ENCODE peak calls at places on chromosomes 16 and 17, in four cellular contexts. T is thyroid gland, F is spleen, O is esophagus muscularis mucosa. S is an unnamed sample. For H3K27me3, the result is how much of the 10 kb centered on the place peaks cover.

GRCh38 chr17:6654816-6655731 is 3.5 kb downstream of the C17orf100 start:
- DNase-seq in T (peak), F (peak), O (no peak), S (no peak)

GRCh38 chr16:79272141-79272577 is 328.4 kb downstream of the MAF start:
- DNase-seq in T (no peak), F (peak), O (no peak), S (no peak)

GRCh38 chr16:53154513-53154912 is 99.7 kb downstream of the CHD9 start:
- DNase-seq in T (no peak), F (no peak), O (no peak), S (no peak)

GRCh38 chr17:74512624-74513084 is 18.6 kb downstream of the CD300LB start:
- DNase-seq in T (no peak), F (no peak), O (peak), S (no peak)

GRCh38 chr17:62791235-62792121 is 16.6 kb downstream of the MARCHF10 start:
- DNase-seq in T (no peak), F (no peak), O (no peak), S (no peak)

GRCh38 chr16:50208460-50208931 is 55.4 kb downstream of the TENT4B start:
- DNase-seq in T (no peak), F (no peak), O (no peak), S (no peak)

GRCh38 chr17:58351710-58352017 is 337 bp downstream of the SUPT4H1 start:
- DNase-seq in T (no peak), F (no peak), O (no peak), S (no peak)

GRCh38 chr17:17201271-17201670 is 4.9 kb downstream of the PLD6 start:
- DNase-seq in T (no peak), F (no peak), O (no peak), S (no peak)

GRCh38 chr17:67488161-67488560 is 111.1 kb downstream of the PITPNC1 start:
- DNase-seq in T (no peak), F (no peak), O (no peak), S (no peak)

GRCh38 chr16:66275795-66276428 is 90.6 kb upstream of the CDH5 start:
- DNase-seq in T (peak), F (no peak), O (no peak), S (no peak)

GRCh38 chr17:60139438-60140285 is 10.1 kb upstream of the CA4 start:
- DNase-seq in T (peak), F (peak), O (no peak), S (no peak)

GRCh38 chr16:15899538-15900100 is 11.2 kb upstream of the CEP20 start:
- DNase-seq in T (peak), F (no peak), O (no peak), S (no peak)

GRCh38 chr17:13521784-13522183 is 79.9 kb downstream of the HS3ST3A1 start:
- DNase-seq in T (no peak), F (no peak), O (no peak), S (no peak)

DNA sequence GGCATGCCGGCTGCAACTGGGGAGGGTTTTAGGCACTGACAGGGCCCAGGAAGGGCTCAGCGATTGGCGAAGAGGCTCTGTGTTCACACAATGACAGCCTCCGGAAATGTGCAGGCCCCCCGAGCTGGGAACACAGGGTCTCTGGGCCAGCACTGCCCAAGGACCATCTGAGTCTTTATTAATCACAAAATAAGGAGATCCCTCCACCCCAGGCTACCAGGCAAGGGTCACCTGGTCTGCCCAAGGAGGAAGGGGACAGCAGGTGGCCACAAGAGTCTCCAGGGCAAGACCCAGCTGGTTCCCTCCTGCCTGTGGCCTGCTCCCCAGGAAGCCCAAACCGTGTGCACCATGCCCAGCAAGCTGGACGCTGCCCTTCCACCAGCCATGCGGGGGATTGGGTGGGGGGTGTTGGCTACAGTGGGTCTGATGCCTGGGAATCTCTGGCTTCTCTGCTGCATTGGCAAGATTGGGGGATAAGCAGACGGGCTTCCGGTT is 52.1 kb upstream of the TNRC6C start:
- DNase-seq in T (no peak), F (peak), O (no peak), S (no peak)
- H3K27me3 ChIP-seq in T (under half), F (under half), O (under half), S (under half)

GRCh38 chr17:5527647-5528250 is 41.4 kb downstream of the MIS12 start:
- DNase-seq in T (no peak), F (no peak), O (no peak), S (no peak)

GRCh38 chr17:5531019-5531418 is 44.7 kb downstream of the MIS12 start:
- DNase-seq in T (no peak), F (no peak), O (no peak), S (no peak)

GRCh38 chr17:5523249-5523648 is 36.9 kb downstream of the MIS12 start:
- DNase-seq in T (no peak), F (no peak), O (no peak), S (no peak)

GRCh38 chr17:5530265-5530782 is 44.0 kb downstream of the MIS12 start:
- DNase-seq in T (no peak), F (no peak), O (no peak), S (no peak)

GRCh38 chr17:5526821-5527598 is 40.6 kb downstream of the MIS12 start:
- DNase-seq in T (no peak), F (no peak), O (no peak), S (no peak)
- TF ChIP-seq POLR2A in T (no peak), F (no peak), O (no peak), S (no peak)

DNA sequence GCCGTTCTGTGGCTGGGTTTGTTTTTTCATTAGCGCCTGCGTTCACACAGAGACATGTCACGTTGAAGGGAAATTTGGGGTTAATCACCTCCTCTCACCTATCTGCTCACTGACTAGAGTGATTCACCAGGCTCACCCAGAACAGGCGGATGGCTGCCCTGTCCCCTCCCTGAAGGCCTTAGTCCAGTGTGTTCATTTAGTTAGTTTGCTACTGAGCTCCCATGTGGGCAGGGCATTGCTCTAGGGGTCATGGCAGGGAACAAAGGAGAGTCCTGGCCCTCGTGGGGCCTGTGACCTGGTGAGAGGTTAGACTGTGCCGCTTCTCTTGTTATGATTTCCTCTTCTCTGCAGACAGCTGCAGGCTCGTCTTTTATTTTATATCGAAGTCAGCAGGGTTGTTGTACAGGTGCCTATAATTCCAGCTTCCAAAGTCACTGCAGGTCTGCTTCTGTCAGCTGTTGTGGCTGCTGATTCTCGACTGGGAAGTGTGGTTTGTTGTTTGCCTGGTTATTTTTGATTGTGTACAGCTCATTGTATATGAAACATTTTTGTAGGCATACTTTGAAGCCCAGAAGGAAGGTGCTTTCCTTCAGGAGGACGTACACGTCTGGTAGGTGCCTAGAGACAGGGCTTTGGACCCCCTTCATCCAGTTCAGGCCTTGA is 73.4 kb upstream of the GSE1 start:
- DNase-seq in T (no peak), F (no peak), O (no peak), S (no peak)
- H3K27me3 ChIP-seq in T (under half), F (under half), O (under half), S (under half)

DNA sequence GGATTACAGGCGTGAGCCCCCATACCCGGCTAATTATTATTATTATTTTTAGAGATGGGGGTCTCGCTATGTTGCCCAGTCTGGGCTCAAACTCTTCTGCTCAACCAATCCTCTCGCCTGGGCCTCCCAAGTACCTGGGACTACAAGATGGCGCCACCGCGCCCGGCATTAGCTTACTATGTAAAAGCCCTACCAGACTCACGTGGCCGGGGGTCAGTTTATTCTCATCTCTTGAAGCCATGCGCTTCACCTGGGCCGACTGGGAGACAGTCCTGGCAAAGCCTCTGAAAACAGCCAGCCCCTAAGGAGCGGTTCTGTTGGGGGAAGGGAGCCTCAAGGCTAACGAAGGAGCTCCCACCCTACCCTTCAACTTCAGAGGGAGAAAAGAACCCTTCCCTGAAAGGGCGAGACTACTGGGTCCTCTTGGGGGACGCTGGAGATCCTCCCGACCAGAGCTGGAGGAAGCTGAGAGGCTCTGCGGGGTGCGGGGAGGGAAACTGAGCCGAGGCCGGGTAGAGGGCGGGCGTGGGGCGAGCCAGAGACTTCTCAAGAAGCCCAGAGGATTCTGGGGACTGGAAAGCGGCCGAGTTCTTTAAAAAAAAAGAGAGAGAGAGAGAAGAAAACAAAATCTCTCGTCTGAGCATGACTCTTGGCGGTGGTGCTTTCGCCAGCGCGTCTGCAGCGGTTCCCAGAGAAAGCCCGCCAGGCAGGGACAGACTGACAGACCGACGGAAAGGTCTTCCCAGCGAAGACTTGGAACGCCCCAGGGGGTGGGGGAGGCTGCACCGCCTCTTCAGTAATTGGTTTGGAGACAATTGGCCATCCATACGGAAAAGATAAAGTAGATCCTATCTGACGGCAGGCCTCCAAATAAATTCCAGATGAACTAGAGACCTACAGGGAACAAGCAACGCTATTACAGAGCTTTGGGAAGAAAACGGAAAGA is 5.6 kb upstream of the TUBG2 start:
- DNase-seq in T (peak), F (no peak), O (no peak), S (no peak)
- TF ChIP-seq POLR2A in T (no peak), F (no peak), O (no peak), S (no peak)

GRCh38 chr16:717651-718245 is 2.8 kb downstream of the METRN start:
- DNase-seq in T (no peak), F (no peak), O (no peak), S (no peak)

GRCh38 chr16:718389-718788 is 2.6 kb upstream of the ANTKMT start:
- DNase-seq in T (no peak), F (no peak), O (no peak), S (no peak)

GRCh38 chr16:716250-716607 is 1.3 kb downstream of the METRN start:
- DNase-seq in T (peak), F (no peak), O (no peak), S (no peak)

GRCh38 chr16:715448-716249 is 731 bp downstream of the METRN start:
- DNase-seq in T (peak), F (no peak), O (no peak), S (no peak)

GRCh38 chr16:716768-717325 is 1.9 kb downstream of the METRN start:
- DNase-seq in T (no peak), F (no peak), O (no peak), S (no peak)
- H3K27me3 ChIP-seq in T (under half), F (under half), O (under half), S (under half)

DNA sequence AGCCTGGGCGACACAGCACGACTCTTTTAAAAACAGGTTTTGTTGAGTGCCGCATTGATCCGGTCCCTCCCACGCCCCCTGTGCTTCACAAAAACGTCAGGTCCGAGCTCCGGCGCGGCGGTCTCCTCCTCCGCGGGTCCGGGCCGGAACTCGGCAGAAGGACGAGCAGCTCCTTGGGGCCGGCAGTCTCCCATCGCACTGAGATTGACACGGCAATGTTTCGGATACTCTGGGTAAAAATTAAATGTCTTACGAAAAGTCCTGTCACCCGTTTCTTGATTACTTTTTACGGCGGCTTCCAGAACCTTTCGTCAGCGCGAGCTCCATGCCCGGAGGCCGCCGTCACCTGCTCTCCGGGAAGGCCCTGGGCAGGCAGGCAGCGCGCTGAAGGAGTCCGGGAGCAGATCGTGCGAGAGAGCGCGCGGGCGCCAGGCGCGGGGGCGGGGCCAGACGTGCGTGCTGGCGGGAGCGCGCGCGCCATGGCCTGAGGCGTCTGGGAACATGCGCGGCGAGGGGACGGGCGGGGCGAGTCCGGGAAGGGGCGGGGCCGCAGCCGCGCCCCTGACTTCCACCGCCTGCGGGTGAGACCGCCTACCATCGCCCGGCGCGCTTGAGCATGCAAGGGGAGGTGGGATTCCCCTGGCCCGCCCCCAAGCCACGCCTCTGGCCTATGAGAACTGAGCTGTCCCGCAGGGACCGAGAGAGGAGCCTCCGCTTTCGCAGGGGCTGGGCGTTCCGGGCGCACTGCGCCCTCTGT is 11.7 kb upstream of the SRL start:
- DNase-seq in T (peak), F (peak), O (peak), S (peak)
- TF ChIP-seq POLR2A in T (peak), F (peak), O (peak), S (peak)

DNA sequence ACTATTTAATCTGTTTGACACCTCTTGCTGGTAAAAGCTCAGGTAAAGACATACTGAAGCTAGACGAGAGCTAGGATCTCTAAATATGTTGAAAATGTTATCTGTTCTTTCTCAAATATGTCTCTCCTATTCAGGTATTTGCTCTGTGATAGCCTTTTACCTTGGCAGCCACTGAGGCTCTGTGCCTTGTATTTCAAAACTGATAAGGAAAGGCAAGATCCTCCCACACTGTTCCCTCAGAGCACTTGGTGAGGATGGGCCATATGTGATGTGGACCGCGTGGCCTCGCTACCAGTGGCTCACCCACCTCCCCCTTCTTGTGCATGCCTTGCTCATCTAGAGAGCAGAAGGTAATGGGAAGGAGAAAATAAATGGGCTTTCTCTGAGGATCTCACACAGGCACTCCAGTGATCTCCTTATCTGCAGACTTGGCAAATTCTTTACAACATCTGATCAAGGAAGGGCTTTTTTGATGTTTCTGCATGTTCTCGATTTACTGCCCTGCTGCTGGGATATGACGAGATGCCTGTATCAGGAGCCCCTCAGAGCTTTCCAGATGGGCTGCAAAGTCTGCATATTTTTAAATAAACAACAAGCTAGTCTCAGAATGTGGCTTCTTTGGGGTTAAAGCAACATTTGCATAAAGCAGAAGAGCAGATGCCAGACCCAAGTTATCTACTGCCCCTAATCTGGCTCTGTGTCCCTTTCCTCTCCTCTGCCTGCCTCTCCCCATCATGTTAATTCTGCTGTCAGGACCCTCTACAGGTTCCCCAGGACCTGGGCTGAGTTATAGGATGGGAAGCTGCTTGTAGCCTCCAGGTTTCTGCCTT is 16.9 kb downstream of the HOXB1 start:
- DNase-seq in T (no peak), F (no peak), O (no peak), S (no peak)
- H3K27me3 ChIP-seq in T (under half), F (under half), O (under half), S (under half)

GRCh38 chr17:45149669-45150603 is 1.7 kb downstream of the HEXIM1 start:
- DNase-seq in T (peak), F (peak), O (no peak), S (no peak)
- TF ChIP-seq POLR2A in T (no peak), F (no peak), O (no peak), S (no peak)